ENCODE peak calls at places on chromosomes 12 and 14, in eight cellular contexts. D, F, E, M, R, S, V and J are unnamed samples. For H3K4me1, the result is how much of the 10 kb centered on the place peaks cover.

GRCh38 chr12:57299514-57300016 is 48.6 kb upstream of the STAC3 start:
- DNase-seq in D (no peak), V (no peak), F (no peak), M (no peak), R (no peak), E (no peak), S (no peak), J (no peak)

GRCh38 chr12:5043589-5044419 is at the start of gene KCNA5:
- DNase-seq in R (no peak), V (no peak), E (no peak), M (no peak), S (peak), F (peak), D (no peak), J (no peak)

GRCh38 chr12:93203361-93203760 is 174.4 kb upstream of the NUDT4 start:
- DNase-seq in V (no peak), F (no peak), R (no peak), S (no peak), M (no peak), E (no peak), D (no peak), J (no peak)

GRCh38 chr12:97168804-97169203 is 261.7 kb downstream of the NEDD1 start:
- DNase-seq in E (no peak), V (no peak), F (no peak), M (no peak), D (no peak), S (no peak), R (no peak), J (no peak)

GRCh38 chr14:65696801-65697200 is 284.3 kb downstream of the FUT8 start:
- DNase-seq in E (no peak), M (no peak), S (no peak), V (no peak), D (no peak), R (no peak), F (no peak), J (no peak)

GRCh38 chr12:11836282-11836963 is 186.9 kb downstream of the ETV6 start:
- DNase-seq in V (peak), F (no peak), D (no peak), E (no peak), R (no peak), S (no peak), M (peak), J (no peak)

GRCh38 chr12:92140919-92141536 is 4.6 kb downstream of the BTG1 start:
- DNase-seq in R (no peak), E (no peak), D (no peak), F (no peak), M (no peak), S (no peak), V (no peak), J (no peak)

GRCh38 chr14:94119071-94119470 is 8.5 kb downstream of the IFI27 start:
- DNase-seq in S (peak), D (no peak), F (no peak), E (no peak), V (peak), R (no peak), M (no peak), J (no peak)

GRCh38 chr12:82912406-82912805 is 225.7 kb downstream of the TMTC2 start:
- DNase-seq in E (no peak), S (no peak), V (no peak), R (no peak), F (no peak), D (no peak), M (no peak), J (no peak)

DNA sequence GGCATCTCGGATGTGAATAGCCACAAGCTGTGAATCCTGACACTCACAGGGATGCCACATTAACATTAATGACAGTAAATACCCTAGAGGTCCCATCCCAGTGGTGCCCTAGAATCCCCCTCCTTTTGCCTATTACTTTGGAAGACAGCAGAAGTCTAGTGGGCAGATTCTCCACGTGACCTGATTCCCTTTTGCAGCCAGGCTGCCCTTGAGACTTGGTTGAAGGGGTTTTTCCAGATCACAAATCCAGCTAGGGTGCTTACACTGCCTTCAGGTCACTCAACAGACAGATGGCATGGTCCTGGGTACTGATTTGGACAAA is 8.7 kb downstream of the HDAC7 start:
- DNase-seq in D (no peak), V (no peak), M (no peak), E (no peak), R (no peak), S (no peak), F (no peak), J (no peak)
- H3K27ac ChIP-seq in D (no peak), V (peak), M (peak), E (peak), R (peak), S (peak), F (peak), J (peak)

DNA sequence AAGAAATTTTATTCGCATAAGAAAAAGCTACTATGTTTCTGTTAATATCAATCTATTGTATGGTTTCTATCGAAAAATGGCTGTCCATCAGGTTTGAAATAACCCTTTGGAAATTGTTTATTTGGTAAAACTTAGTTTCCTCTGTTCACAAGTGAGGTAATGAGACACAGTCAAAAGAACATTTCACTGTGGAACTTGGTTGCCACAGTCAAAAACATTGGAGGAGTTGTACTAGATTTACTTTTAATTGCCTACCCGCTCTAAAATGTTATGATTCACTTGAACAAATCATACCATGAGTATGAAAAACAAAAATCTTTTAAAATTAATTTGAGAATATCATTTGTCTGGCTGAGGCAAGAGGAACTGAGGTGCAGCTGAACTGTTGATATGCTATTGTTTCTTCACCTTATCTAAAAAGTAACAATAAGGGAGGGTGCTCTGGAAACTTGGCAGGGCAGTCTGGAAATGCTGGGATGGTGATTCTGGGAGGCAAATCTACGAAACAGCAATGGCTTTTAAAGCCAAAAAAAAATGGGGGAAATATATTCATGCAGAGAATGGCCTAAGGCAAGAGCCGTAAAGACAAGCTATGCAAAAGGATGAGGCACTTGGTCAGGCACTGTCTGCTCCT is 46.4 kb downstream of the ITPR2 start:
- DNase-seq in D (no peak), V (no peak), E (no peak), S (no peak), F (no peak), M (no peak), R (no peak), J (no peak)
- H3K4me1 ChIP-seq in D (under half), V (under half), E (under half), S (half or more), F (under half), M (under half), R (half or more), J (under half)

DNA sequence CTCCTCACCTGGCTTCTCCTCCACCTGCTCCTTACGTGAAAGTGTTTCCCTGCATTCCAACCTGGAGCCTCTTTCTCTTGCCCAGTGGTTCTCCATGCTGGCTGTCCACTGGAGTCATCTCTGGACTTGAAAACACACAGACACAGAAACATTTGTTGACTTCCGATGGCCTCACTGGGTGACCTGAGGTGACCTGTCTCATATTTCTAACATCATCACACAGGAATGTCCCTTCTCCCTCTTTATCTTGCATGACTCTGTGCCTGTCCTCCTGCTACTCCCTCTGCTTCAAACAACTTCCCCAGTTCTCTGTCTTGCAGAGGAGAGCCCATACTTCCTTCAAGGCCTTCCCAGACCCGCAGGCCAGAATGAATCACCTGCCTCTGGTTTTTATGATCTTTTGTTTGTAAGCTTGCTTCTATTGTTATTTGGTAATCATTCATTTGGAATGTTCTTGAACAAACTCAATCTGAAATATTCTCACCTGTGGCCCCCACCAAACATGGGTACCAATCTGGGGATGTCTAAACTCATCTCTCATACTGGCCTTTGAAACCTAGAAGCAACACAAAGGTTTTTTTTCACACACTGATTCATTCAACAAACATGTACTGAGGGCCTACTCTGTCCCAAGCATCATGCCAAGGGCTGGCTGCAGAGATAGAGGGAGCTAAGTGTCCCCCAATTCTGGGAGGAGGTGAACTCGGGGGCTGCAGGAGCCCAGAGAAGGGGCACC is 9.7 kb upstream of the RIN3 start:
- DNase-seq in S (peak), R (no peak), D (peak), E (no peak), V (no peak), F (no peak), M (no peak), J (no peak)
- TF ChIP-seq EP300 in S (no peak), R (no peak), D (peak), E (no peak), V (no peak), F (no peak), M (no peak), J (no peak)

DNA sequence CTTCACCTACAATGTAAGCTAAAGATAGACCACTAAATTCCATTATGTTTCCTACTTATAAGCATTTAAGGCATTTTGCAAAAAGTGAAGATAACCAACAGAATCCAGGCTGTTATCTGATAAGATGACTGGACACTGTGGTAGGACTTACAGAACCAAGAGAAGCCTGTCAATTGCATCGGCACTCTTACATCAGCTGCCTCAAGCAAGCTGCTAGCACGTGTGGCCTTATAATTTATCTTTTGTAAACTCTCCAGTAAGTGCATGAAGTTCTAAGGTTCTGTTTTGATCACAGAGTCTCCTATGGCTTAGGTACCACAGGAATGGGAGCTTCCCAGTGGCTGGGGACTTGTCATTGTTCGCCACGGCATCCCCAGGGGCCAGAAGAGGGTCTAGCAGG is 88.7 kb downstream of the TRAFD1 start:
- DNase-seq in M (no peak), D (no peak), V (no peak), R (no peak), E (no peak), S (no peak), F (no peak), J (no peak)
- H3K27ac ChIP-seq in M (no peak), D (no peak), V (no peak), R (no peak), E (no peak), S (no peak), F (no peak), J (no peak)

GRCh38 chr12:108615918-108616317 is 17.8 kb downstream of the SELPLG start:
- DNase-seq in D (no peak), R (no peak), V (no peak), S (no peak), F (no peak), E (no peak), M (no peak), J (no peak)
- H3K4me1 ChIP-seq in D (under half), R (under half), V (under half), S (under half), F (under half), E (under half), M (under half), J (under half)

GRCh38 chr12:111030800-111031199 is 110.4 kb upstream of the MYL2 start:
- DNase-seq in S (no peak), E (no peak), R (no peak), V (no peak), D (no peak), M (no peak), F (no peak), J (no peak)
- TF ChIP-seq EP300 in S (no peak), E (no peak), R (no peak), V (no peak), D (no peak), M (no peak), F (no peak), J (no peak)

DNA sequence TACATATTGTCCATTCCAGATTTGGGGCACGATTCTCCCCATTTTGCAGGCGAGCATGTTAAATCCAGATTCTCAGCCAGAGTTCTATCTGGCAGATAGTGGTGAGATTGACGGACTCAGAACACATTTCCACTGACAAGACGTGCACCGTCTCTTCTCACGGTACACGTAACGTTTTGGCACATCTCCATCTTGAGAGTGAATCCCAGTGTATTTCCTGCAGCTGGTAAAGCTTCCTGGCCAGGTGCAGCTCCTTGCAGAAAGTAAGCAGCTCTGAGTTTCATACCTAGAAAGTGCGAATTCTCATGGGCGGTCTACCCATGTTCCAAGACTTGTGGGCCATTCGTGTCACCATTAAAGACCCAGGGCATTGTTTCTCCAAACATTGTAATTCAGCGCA is 102.6 kb downstream of the TSPAN9 start:
- DNase-seq in E (no peak), M (no peak), D (no peak), R (no peak), F (no peak), S (no peak), V (no peak), J (no peak)
- H3K27ac ChIP-seq in E (no peak), M (no peak), D (no peak), R (no peak), F (no peak), S (no peak), V (no peak), J (no peak)

GRCh38 chr12:132662901-132663755 is 24.0 kb downstream of the POLE start:
- DNase-seq in M (no peak), E (no peak), V (no peak), S (peak), F (no peak), D (no peak), R (no peak), J (no peak)
- H3K4me1 ChIP-seq in M (under half), E (under half), V (under half), S (under half), F (under half), D (under half), R (under half), J (under half)

GRCh38 chr14:105537580-105538474 is 11.4 kb downstream of the TMEM121 start:
- DNase-seq in S (peak), V (peak), R (no peak), M (peak), F (peak), D (no peak), E (no peak), J (peak)
- TF ChIP-seq EP300 in S (no peak), V (no peak), R (no peak), M (no peak), F (no peak), D (no peak), E (no peak), J (no peak)